ENCODE peak calls at places on chromosomes 12 and 14, in ten cellular contexts. G is PC-9; J is GM23338; K is ovary; Q is psoas muscle; R is CD4-positive, alpha-beta memory T cell; A is heart left ventricle; E is cardiac muscle cell; F is IMR-90; B is tibial nerve. M is an unnamed sample. For H3K4me1, the result is how much of the 10 kb centered on the place peaks cover.

GRCh38 chr14:105989746-105990302 is 463.4 kb downstream of the TMEM121 start:
- DNase-seq in G (no peak), J (no peak), K (no peak), Q (no peak), R (no peak), A (no peak), E (no peak), F (no peak), B (no peak), M (peak)

GRCh38 chr14:49972840-49973239 is 80.0 kb downstream of the ARF6 start:
- DNase-seq in G (peak), J (no peak), K (peak), Q (no peak), R (peak), A (no peak), E (no peak), F (peak), B (peak), M (no peak)

GRCh38 chr12:123264642-123265041 is 7.0 kb downstream of the CDK2AP1 start:
- DNase-seq in G (no peak), J (peak), K (no peak), Q (no peak), R (no peak), A (no peak), E (peak), F (no peak), B (no peak), M (no peak)

GRCh38 chr14:32109676-32110075 is 32.6 kb downstream of the ARHGAP5 start:
- DNase-seq in G (no peak), J (no peak), K (no peak), Q (no peak), R (no peak), A (no peak), E (no peak), F (peak), B (no peak), M (no peak)

GRCh38 chr12:47509398-47509851 is 196.4 kb downstream of the RPAP3 start:
- DNase-seq in G (no peak), J (no peak), K (no peak), Q (no peak), R (no peak), A (no peak), E (peak), F (peak), B (no peak), M (no peak)

GRCh38 chr12:72790273-72790672 is 518.1 kb downstream of the TRHDE start:
- DNase-seq in G (peak), J (no peak), K (no peak), Q (no peak), R (no peak), A (no peak), E (no peak), F (no peak), B (no peak), M (no peak)

GRCh38 chr14:85599939-85600338 is 70.0 kb downstream of the FLRT2 start:
- DNase-seq in G (no peak), J (no peak), K (no peak), Q (no peak), R (no peak), A (no peak), E (no peak), F (peak), B (no peak), M (no peak)

GRCh38 chr12:6167327-6168280 is 32.6 kb upstream of the CD9 start:
- DNase-seq in G (peak), J (no peak), K (peak), Q (no peak), R (no peak), A (peak), E (no peak), F (peak), B (peak), M (no peak)

GRCh38 chr12:68495666-68496065 is 115.0 kb upstream of the RAP1B start:
- DNase-seq in G (no peak), J (no peak), K (no peak), Q (no peak), R (no peak), A (no peak), E (peak), F (peak), B (no peak), M (no peak)

GRCh38 chr14:102907980-102908730 is 14.3 kb upstream of the AMN start:
- DNase-seq in G (no peak), J (no peak), K (no peak), Q (peak), R (no peak), A (no peak), E (no peak), F (no peak), B (no peak), M (no peak)

GRCh38 chr14:52778702-52779101 is 12.7 kb downstream of the GNPNAT1 start:
- DNase-seq in G (no peak), J (no peak), K (no peak), Q (no peak), R (no peak), A (no peak), E (no peak), F (no peak), B (no peak), M (no peak)

GRCh38 chr12:101566318-101566717 is 28.5 kb upstream of the MYBPC1 start:
- DNase-seq in G (no peak), J (peak), K (no peak), Q (no peak), R (no peak), A (no peak), E (no peak), F (no peak), B (no peak), M (no peak)

GRCh38 chr14:90362558-90362896 is 30.8 kb upstream of the NRDE2 start:
- DNase-seq in G (no peak), J (no peak), K (no peak), Q (no peak), R (no peak), A (no peak), E (no peak), F (no peak), B (no peak), M (no peak)

GRCh38 chr12:114735680-114736374 is 51.9 kb upstream of the TBX3 start:
- DNase-seq in G (no peak), J (no peak), K (no peak), Q (no peak), R (no peak), A (no peak), E (no peak), F (no peak), B (no peak), M (no peak)

GRCh38 chr12:45773734-45774133 is 44.2 kb downstream of the ARID2 start:
- DNase-seq in G (no peak), J (no peak), K (no peak), Q (no peak), R (no peak), A (no peak), E (no peak), F (no peak), B (no peak), M (no peak)

DNA sequence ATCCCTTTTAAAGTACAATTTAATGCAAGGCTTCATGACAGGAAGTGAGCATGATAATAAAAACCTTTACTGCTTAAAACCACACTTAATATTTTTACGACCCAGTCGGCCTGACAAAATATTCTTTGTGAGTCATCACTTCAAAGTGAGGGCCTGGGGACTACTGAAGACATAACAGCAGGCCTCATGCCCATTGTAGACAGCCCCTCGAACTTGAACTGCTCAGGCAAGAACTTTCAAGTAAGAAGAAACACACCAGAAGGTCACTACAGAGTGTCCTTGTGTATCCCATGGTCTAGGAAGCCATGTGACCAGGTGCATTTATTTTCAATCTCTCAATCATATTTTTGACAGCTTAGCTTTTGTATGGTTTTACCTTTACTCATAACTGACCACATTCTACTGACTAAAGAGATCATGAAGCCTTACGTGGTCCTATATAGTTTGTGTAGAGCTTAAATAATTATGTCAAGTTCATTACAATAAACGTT is 61.4 kb upstream of the MANSC4 start:
- DNase-seq in G (no peak), J (no peak), K (no peak), Q (no peak), R (no peak), A (no peak), E (no peak), F (peak), B (no peak), M (no peak)
- H3K4me1 ChIP-seq in G (under half), J (under half), K (under half), Q (under half), R (under half), A (under half), E (under half), F (under half), B (under half), M (under half)

GRCh38 chr14:24310387-24310665 is 386 bp downstream of the LTB4R2 start:
- DNase-seq in G (no peak), J (no peak), K (no peak), Q (no peak), R (no peak), A (no peak), E (no peak), F (no peak), B (no peak), M (no peak)

GRCh38 chr14:24308342-24309124 is 756 bp upstream of the CIDEB start:
- DNase-seq in G (no peak), J (no peak), K (no peak), Q (no peak), R (no peak), A (no peak), E (no peak), F (no peak), B (no peak), M (no peak)

GRCh38 chr14:24310666-24311604 is at the start of gene LTB4R:
- DNase-seq in G (no peak), J (peak), K (peak), Q (peak), R (peak), A (peak), E (no peak), F (peak), B (no peak), M (peak)

GRCh38 chr14:24307575-24308341 is at the start of gene CIDEB:
- DNase-seq in G (peak), J (peak), K (peak), Q (no peak), R (peak), A (peak), E (peak), F (peak), B (peak), M (peak)

GRCh38 chr14:24309538-24310386 is at the start of gene LTB4R2:
- DNase-seq in G (no peak), J (no peak), K (no peak), Q (no peak), R (no peak), A (no peak), E (no peak), F (no peak), B (no peak), M (no peak)
- H3K4me1 ChIP-seq in G (under half), J (under half), K (under half), Q (under half), R (half or more), A (under half), E (under half), F (under half), B (under half), M (half or more)

DNA sequence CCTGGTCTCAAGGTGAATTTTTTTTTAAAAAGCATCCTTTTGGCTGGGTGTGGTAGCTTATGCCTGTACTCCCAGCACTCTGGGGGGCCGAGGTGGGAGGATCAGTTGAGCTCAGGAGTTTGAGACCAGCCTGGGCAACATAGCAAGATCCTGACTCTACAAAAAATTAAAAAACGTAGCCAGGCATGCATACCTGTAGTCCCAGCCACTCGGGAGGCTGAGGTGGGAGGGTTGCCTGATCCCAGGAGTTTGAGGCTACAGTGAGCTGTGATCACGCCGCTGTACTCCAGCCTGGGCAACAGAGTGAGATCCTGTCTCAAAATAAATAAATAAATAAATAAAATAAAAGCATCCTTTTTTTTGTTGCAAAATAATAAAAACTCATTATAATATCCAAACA is 12.4 kb downstream of the TSPAN9 start:
- DNase-seq in G (no peak), J (no peak), K (no peak), Q (no peak), R (no peak), A (no peak), E (no peak), F (no peak), B (no peak), M (no peak)
- H3K4me1 ChIP-seq in G (under half), J (under half), K (under half), Q (under half), R (under half), A (under half), E (under half), F (under half), B (under half), M (under half)

GRCh38 chr12:88574278-88574677 is 6.0 kb downstream of the KITLG start:
- DNase-seq in G (no peak), J (no peak), K (no peak), Q (no peak), R (no peak), A (no peak), E (no peak), F (peak), B (no peak), M (no peak)

GRCh38 chr12:88566430-88566829 is 13.8 kb downstream of the KITLG start:
- DNase-seq in G (peak), J (no peak), K (no peak), Q (no peak), R (no peak), A (no peak), E (no peak), F (no peak), B (no peak), M (no peak)

GRCh38 chr12:88572785-88573565 is 7.3 kb downstream of the KITLG start:
- DNase-seq in G (no peak), J (peak), K (no peak), Q (no peak), R (no peak), A (no peak), E (no peak), F (no peak), B (no peak), M (no peak)

GRCh38 chr12:88571543-88571942 is 8.7 kb downstream of the KITLG start:
- DNase-seq in G (no peak), J (no peak), K (no peak), Q (no peak), R (no peak), A (no peak), E (no peak), F (no peak), B (no peak), M (no peak)

GRCh38 chr12:88570103-88570502 is 10.2 kb downstream of the KITLG start:
- DNase-seq in G (no peak), J (no peak), K (no peak), Q (no peak), R (no peak), A (no peak), E (no peak), F (peak), B (no peak), M (no peak)
- H3K4me1 ChIP-seq in G (under half), J (under half), K (under half), Q (under half), R (under half), A (under half), E (under half), F (under half), B (under half), M (under half)

GRCh38 chr12:86601550-86602308 is 345.5 kb upstream of the MGAT4C start:
- DNase-seq in G (no peak), J (no peak), K (no peak), Q (peak), R (no peak), A (no peak), E (no peak), F (no peak), B (no peak), M (no peak)
- H3K4me1 ChIP-seq in G (under half), J (under half), K (under half), Q (under half), R (under half), A (under half), E (under half), F (under half), B (under half), M (under half)

GRCh38 chr14:68759912-68760311 is 33.0 kb downstream of the ZFP36L1 start:
- DNase-seq in G (no peak), J (no peak), K (no peak), Q (no peak), R (no peak), A (no peak), E (no peak), F (no peak), B (no peak), M (no peak)

GRCh38 chr14:68760771-68761170 is 32.1 kb downstream of the ZFP36L1 start:
- DNase-seq in G (no peak), J (no peak), K (no peak), Q (no peak), R (no peak), A (no peak), E (no peak), F (peak), B (no peak), M (no peak)

GRCh38 chr14:68762944-68763831 is 29.7 kb downstream of the ZFP36L1 start:
- DNase-seq in G (no peak), J (peak), K (peak), Q (peak), R (no peak), A (peak), E (peak), F (peak), B (no peak), M (no peak)

GRCh38 chr14:68759017-68759569 is 33.8 kb downstream of the ZFP36L1 start:
- DNase-seq in G (no peak), J (no peak), K (no peak), Q (no peak), R (no peak), A (no peak), E (no peak), F (no peak), B (no peak), M (no peak)

GRCh38 chr14:68761391-68761790 is 31.5 kb downstream of the ZFP36L1 start:
- DNase-seq in G (no peak), J (no peak), K (no peak), Q (no peak), R (no peak), A (peak), E (no peak), F (no peak), B (no peak), M (no peak)
- H3K4me1 ChIP-seq in G (under half), J (under half), K (under half), Q (under half), R (under half), A (under half), E (half or more), F (under half), B (under half), M (under half)

GRCh38 chr12:15772405-15773018 is 16.7 kb downstream of the EPS8 start:
- DNase-seq in G (no peak), J (peak), K (no peak), Q (no peak), R (peak), A (no peak), E (peak), F (peak), B (no peak), M (peak)
- H3K4me1 ChIP-seq in G (under half), J (under half), K (under half), Q (under half), R (under half), A (under half), E (under half), F (under half), B (under half), M (under half)

GRCh38 chr12:39372204-39372925 is 70.6 kb downstream of the KIF21A start:
- DNase-seq in G (no peak), J (no peak), K (no peak), Q (no peak), R (no peak), A (no peak), E (no peak), F (no peak), B (no peak), M (no peak)

GRCh38 chr12:39372929-39373328 is 70.0 kb downstream of the KIF21A start:
- DNase-seq in G (no peak), J (no peak), K (no peak), Q (no peak), R (peak), A (no peak), E (no peak), F (no peak), B (no peak), M (peak)

GRCh38 chr12:39380090-39380489 is 62.8 kb downstream of the KIF21A start:
- DNase-seq in G (no peak), J (no peak), K (no peak), Q (no peak), R (no peak), A (no peak), E (no peak), F (no peak), B (no peak), M (no peak)

GRCh38 chr12:39378346-39378745 is 64.6 kb downstream of the KIF21A start:
- DNase-seq in G (no peak), J (no peak), K (no peak), Q (no peak), R (no peak), A (no peak), E (no peak), F (no peak), B (no peak), M (no peak)

DNA sequence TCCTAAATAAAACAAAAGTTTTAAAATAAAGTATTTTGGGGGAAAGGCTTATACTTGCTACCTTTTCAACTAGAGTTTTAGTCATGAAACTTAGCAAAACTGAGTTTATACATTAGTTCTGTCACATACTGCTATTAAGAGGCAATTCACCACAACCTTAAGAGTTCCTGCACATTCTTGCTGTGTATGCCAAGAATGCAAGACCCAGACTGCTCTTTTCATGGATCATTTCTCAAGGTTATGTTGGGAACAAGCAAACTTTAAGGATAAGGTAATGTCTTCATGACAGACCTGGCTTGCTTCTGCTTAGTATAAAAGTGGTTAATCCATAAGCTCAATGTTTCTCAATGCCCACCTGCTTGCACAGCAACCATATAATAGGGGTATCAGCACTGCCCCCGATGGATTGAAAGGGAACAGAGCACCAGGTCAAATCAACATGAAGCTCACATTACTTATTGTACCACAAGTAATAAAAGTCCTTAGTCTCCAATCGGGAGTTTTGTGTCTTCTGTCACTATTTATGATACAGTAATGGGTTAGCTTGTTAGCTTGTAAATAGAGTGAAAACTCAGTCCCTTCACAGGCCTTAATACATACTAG is 67.6 kb downstream of the KIF21A start:
- DNase-seq in G (no peak), J (peak), K (no peak), Q (no peak), R (no peak), A (no peak), E (no peak), F (no peak), B (no peak), M (peak)
- H3K4me1 ChIP-seq in G (under half), J (under half), K (under half), Q (under half), R (under half), A (under half), E (under half), F (under half), B (under half), M (under half)

DNA sequence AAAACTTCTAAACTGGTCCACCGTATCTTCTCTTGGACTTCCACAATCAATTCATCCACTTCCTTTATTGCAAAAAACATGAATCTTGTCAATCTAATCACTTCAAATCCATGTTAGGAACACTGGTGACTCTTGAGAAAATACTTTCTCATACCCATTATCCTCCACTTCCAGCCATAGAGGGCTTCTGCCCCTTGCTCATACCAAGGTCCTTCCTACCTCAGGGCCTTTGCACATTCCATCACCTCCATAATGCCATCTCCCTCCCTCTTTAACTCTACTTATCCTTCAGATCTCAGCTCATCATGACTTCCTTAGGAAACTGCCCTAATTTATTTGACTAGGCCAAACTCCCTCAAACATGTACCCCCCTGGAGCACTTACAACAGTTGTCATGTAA is 16.6 kb downstream of the STXBP6 start:
- DNase-seq in G (no peak), J (no peak), K (no peak), Q (no peak), R (no peak), A (no peak), E (no peak), F (no peak), B (no peak), M (no peak)
- H3K4me1 ChIP-seq in G (under half), J (under half), K (under half), Q (under half), R (under half), A (under half), E (under half), F (under half), B (under half), M (under half)